ENCODE peak calls at places on chromosome 10, in seven cellular contexts. F, Z, J, Y, R, O and B are unnamed samples.
A peak's percentile ranks its signal among the peaks of the same experiment; 100 is the strongest.

GRCh38 chr10:92291921-92292860 is 1.2 kb downstream of the MARCHF5 start:
- DNase-seq in F (no peak), O (no peak), Y (peak; percentile 75), R (peak; percentile 79), Z (peak; percentile 32), J (peak; percentile 35), B (peak; percentile 54)

GRCh38 chr10:61078542-61078941 is 134.6 kb upstream of the RHOBTB1 start:
- DNase-seq in F (no peak), O (no peak), Y (no peak), J (no peak), R (no peak), Z (no peak), B (peak; percentile 25)

GRCh38 chr10:69179089-69179742 is 818 bp upstream of the SUPV3L1 start:
- DNase-seq in O (no peak), Y (no peak), R (no peak), Z (no peak), J (no peak), F (no peak), B (no peak)

GRCh38 chr10:119375574-119376265 is 166.8 kb downstream of the RGS10 start:
- DNase-seq in R (no peak), J (no peak), Y (no peak), O (peak; percentile 43), F (no peak), Z (no peak), B (peak; percentile 68)

GRCh38 chr10:103661198-103661950 is 167.9 kb downstream of the NEURL1 start:
- DNase-seq in F (peak; percentile 97), J (no peak), Z (no peak), O (peak; percentile 85), Y (peak; percentile 98), R (peak; percentile 35), B (peak; percentile 90)

GRCh38 chr10:99941942-99942835 is 67.6 kb downstream of the DNMBP start:
- DNase-seq in O (no peak), R (no peak), Z (no peak), F (no peak), Y (no peak), J (no peak), B (no peak)

GRCh38 chr10:97553575-97554100 is 18.9 kb upstream of the ANKRD2 start:
- DNase-seq in F (peak; percentile 92), Z (no peak), J (no peak), R (peak; percentile 71), O (peak; percentile 62), Y (peak; percentile 82), B (peak; percentile 79)

GRCh38 chr10:22693371-22693784 is 21.0 kb downstream of the PIP4K2A start:
- DNase-seq in Z (no peak), R (peak; percentile 57), Y (no peak), O (no peak), F (no peak), J (no peak), B (no peak)

GRCh38 chr10:14560274-14560673 is 214.4 kb downstream of the FAM107B start:
- DNase-seq in Y (no peak), Z (peak; percentile 28), R (peak; percentile 92), J (peak; percentile 43), O (no peak), F (no peak), B (no peak)

GRCh38 chr10:89702121-89702480 is 711 bp downstream of the KIF20B start:
- DNase-seq in O (no peak), J (no peak), R (peak; percentile 53), Y (no peak), F (no peak), Z (no peak), B (no peak)

GRCh38 chr10:100998991-100999741 is 442 bp upstream of the LZTS2 start:
- DNase-seq in Y (peak; percentile 93), F (peak; percentile 97), O (peak; percentile 72), J (peak; percentile 79), R (peak; percentile 80), Z (no peak), B (peak; percentile 89)

GRCh38 chr10:122639801-122640200 is 59.8 kb downstream of the C10orf120 start:
- DNase-seq in Z (no peak), J (no peak), F (peak; percentile 43), R (no peak), Y (peak; percentile 38), O (no peak), B (no peak)

DNA sequence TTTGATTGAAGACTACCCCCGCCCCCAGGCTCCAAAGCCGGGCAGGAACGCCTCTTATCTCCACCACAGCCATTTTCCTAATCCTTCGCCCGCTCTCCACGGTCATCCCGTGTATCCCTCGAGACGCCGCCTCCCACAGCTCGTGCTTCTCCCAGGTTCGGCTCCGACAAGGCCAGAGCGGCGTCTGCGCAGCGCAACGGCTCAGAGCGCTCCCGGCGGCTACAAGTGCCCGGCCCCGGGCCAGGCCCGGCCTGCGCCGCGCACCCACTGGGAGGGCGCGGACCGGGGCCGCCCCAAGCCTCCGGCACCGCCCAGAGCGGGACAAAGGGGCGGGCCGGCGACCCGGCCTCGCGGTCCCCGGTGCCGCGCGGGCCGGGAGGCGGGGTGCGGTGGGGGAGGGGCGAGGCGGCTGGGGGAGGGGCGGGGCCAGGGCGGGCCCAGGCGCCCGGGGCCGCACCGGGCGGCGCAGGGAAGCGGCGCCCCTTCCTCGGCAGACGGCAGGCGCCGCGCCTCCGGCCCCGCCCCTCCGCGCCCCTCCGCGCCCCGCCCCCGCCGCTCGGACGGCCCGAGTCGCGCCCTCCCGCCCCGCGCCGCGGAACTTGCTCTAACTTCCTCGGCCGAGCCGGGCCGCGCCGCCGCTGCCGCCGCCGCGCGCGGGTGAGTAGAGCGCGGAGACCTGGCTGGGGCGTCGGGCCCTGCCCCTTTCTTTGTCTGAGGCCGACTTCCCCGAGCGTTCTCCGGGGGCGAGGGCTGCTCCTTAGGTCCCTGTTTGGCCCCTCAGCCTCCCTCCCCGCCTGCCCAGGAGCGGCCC is at the start of gene TSPAN14:
- DNase-seq in R (peak; percentile 84), Z (no peak), F (peak; percentile 96), J (peak; percentile 91), O (peak; percentile 74), Y (peak; percentile 95), B (peak; percentile 88)
- TF ChIP-seq POLR2A in R (peak; percentile 44), Z (peak; percentile 43), F (no peak), J (peak; percentile 74), O (peak; percentile 70), Y (peak; percentile 42), B (no peak)

GRCh38 chr10:79313911-79314439 is 33.3 kb upstream of the PPIF start:
- DNase-seq in F (no peak), Y (no peak), J (no peak), Z (no peak), R (no peak), O (no peak), B (no peak)
- TF ChIP-seq POLR2A in F (no peak), Y (no peak), J (no peak), Z (no peak), R (no peak), O (no peak), B (no peak)

DNA sequence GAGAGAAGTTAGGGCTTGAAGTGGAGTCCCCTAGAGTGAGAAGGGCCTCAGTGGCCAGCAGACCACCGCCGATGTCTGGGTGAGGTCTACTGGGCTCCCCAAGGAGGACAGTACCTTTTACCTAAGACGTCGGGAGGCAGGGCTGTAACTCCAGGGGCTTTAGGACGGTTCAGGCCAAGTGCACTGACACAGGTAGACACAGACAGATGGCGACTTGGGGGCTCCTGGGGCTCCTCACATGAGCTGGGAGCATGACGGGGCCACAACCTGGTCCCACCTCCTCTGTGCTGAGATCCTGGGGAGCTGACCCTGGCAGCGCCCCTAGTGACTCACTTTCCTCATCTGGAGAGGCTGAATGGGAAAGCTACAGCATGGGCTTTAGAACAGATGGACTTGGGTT is 4.6 kb upstream of the COMTD1 start:
- DNase-seq in R (no peak), Y (peak; percentile 53), F (peak; percentile 80), O (no peak), J (no peak), Z (no peak), B (no peak)
- TF ChIP-seq POLR2A in R (no peak), Y (no peak), F (no peak), O (no peak), J (no peak), Z (no peak), B (no peak)

DNA sequence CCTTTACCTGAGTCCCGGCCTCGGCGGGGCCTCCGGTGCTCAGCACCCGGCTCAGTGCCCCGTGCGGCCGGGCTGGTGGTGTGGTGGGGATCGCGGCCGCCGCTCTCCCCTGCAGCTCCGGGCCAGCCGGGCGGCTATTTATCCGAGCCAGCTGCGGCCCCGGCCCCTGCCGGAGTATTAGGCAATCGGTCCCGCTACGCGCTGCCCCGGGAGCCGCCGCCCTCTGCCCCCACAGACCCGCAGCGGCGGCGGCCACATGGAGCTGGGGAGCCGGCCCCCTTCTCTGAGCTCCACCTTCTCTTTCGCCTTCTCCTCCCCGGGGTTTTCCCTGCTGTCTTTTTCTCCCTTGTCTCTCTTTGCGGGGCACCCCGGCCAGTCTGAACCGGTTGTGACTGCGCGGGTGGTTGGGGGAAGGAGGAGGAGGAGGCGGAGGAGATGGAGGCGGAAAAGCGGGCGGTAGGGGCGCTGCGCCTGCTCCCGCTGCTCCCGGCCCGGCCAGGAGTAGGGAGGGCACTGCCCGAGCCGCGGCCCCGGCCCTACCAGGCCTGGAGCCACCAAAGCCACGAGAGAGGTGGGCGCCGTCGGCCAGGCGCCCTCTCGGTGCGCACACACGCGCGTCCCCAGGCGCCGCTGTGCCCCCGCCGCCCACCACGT is at the start of gene SLC16A9:
- DNase-seq in Z (peak; percentile 27), R (peak; percentile 62), J (peak; percentile 82), Y (peak; percentile 67), F (peak; percentile 86), O (no peak), B (peak; percentile 62)
- TF ChIP-seq POLR2A in Z (no peak), R (peak; percentile 15), J (no peak), Y (no peak), F (no peak), O (no peak), B (no peak)

GRCh38 chr10:79380918-79381775 is 33.9 kb downstream of the PPIF start:
- DNase-seq in O (no peak), Z (no peak), J (no peak), R (no peak), Y (peak; percentile 71), F (peak; percentile 86), B (no peak)

GRCh38 chr10:79378647-79379511 is 31.6 kb downstream of the PPIF start:
- DNase-seq in Y (peak; percentile 72), R (no peak), Z (no peak), F (peak; percentile 72), J (no peak), O (no peak), B (no peak)

GRCh38 chr10:79379512-79380124 is 32.3 kb downstream of the PPIF start:
- DNase-seq in O (no peak), R (no peak), Y (peak; percentile 87), Z (no peak), J (no peak), F (peak; percentile 87), B (no peak)

GRCh38 chr10:79381804-79382221 is 34.5 kb downstream of the PPIF start:
- DNase-seq in F (peak; percentile 96), Y (peak; percentile 97), Z (no peak), O (no peak), R (no peak), J (peak; percentile 99), B (peak; percentile 76)

DNA sequence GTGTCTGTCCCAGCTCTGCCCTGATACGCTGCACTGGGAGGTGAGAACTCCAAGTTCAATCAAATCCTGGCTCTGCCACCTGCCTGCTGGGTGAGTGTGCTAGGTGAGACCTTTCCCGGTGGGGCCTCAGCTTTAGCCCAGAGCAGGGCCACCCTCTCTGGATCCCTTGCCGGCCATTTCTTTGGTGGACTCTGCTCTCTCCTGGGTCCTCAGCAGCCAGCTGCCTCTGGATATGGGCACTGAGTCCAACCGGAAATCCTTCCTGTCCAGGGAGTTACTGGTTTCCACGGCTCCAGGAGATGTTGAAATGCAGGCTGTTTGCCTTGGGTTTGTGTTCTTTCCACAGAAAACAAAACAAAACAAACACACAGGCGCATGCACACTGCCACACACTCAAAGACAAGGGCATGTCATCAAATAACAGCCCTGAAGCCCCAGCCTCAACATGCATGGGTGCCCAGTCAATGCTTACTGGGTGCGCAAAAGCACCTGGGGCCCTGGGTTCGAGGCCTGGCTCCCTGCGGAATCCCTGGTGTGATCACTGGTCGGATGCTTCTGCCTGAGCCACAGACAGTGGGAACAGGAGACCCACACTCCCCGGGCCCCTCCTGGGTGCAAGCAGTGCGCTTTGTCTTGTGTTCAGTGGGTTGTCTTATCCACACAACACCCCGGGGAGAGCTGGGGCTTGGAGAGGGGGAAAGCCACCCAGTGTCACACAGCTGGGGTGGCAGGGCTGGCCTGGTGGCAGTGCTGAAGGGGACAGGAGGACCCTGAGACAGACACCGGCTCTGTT is 33.1 kb downstream of the PPIF start:
- DNase-seq in R (no peak), Y (peak; percentile 89), J (no peak), O (no peak), F (peak; percentile 91), Z (no peak), B (peak; percentile 63)
- TF ChIP-seq POLR2A in R (no peak), Y (no peak), J (no peak), O (no peak), F (no peak), Z (no peak), B (no peak)